ENCODE peak calls at places on chromosomes 5 and 9, in six cellular contexts. P is NB4, O is HepG2, T is suprapubic skin, U is transverse colon, K is lower leg skin. Z is an unnamed sample.

GRCh38 chr9:125822902-125823301 is 75.7 kb downstream of the PBX3 start:
- DNase-seq in O (no peak), U (no peak), P (no peak), T (no peak), K (no peak), Z (no peak)

GRCh38 chr5:14687023-14687665 is 22.6 kb downstream of the OTULIN start:
- DNase-seq in K (no peak), U (no peak), T (no peak), P (no peak), O (no peak), Z (no peak)

GRCh38 chr5:154813736-154814135 is 36.7 kb downstream of the FAXDC2 start:
- DNase-seq in U (no peak), O (no peak), P (no peak), K (no peak), T (no peak), Z (no peak)

GRCh38 chr5:32001284-32001683 is 172.8 kb downstream of the GOLPH3 start:
- DNase-seq in P (no peak), O (no peak), T (no peak), U (no peak), K (no peak), Z (no peak)

GRCh38 chr9:131402738-131403492 is 9.0 kb downstream of the PRRC2B start:
- DNase-seq in P (no peak), K (peak; percentile 96), T (peak; percentile 94), U (peak; percentile 79), O (peak; percentile 93), Z (no peak)

GRCh38 chr9:6008169-6008979 is 7.0 kb downstream of the RANBP6 start:
- DNase-seq in T (peak; percentile 97), K (peak; percentile 98), U (peak; percentile 96), O (peak; percentile 98), P (peak; percentile 100), Z (peak; percentile 99)

GRCh38 chr5:177131352-177131710 is 2.2 kb upstream of the NSD1 start:
- DNase-seq in U (no peak), K (no peak), P (no peak), T (no peak), O (no peak), Z (no peak)

GRCh38 chr5:95822038-95822407 is 503 bp downstream of the GLRX start:
- DNase-seq in K (peak; percentile 88), O (no peak), P (peak; percentile 92), T (no peak), U (peak; percentile 70), Z (no peak)

GRCh38 chr9:4549751-4550295 is 59.6 kb downstream of the SLC1A1 start:
- DNase-seq in U (no peak), O (no peak), T (no peak), K (no peak), P (no peak), Z (no peak)

GRCh38 chr5:132778129-132778528 is 1.1 kb upstream of the SEPTIN8 start:
- DNase-seq in K (peak; percentile 76), P (no peak), U (no peak), T (no peak), O (no peak), Z (no peak)

GRCh38 chr5:132776932-132777208 is 169 bp downstream of the SEPTIN8 start:
- DNase-seq in K (no peak), P (no peak), O (no peak), T (no peak), U (no peak), Z (no peak)

GRCh38 chr5:132778856-132779255 is 1.8 kb upstream of the SEPTIN8 start:
- DNase-seq in K (no peak), U (no peak), T (no peak), P (no peak), O (no peak), Z (no peak)

GRCh38 chr5:132776077-132776931 is 735 bp downstream of the SEPTIN8 start:
- DNase-seq in T (no peak), K (peak; percentile 88), P (peak; percentile 39), O (peak; percentile 19), U (peak; percentile 49), Z (peak; percentile 66)

DNA sequence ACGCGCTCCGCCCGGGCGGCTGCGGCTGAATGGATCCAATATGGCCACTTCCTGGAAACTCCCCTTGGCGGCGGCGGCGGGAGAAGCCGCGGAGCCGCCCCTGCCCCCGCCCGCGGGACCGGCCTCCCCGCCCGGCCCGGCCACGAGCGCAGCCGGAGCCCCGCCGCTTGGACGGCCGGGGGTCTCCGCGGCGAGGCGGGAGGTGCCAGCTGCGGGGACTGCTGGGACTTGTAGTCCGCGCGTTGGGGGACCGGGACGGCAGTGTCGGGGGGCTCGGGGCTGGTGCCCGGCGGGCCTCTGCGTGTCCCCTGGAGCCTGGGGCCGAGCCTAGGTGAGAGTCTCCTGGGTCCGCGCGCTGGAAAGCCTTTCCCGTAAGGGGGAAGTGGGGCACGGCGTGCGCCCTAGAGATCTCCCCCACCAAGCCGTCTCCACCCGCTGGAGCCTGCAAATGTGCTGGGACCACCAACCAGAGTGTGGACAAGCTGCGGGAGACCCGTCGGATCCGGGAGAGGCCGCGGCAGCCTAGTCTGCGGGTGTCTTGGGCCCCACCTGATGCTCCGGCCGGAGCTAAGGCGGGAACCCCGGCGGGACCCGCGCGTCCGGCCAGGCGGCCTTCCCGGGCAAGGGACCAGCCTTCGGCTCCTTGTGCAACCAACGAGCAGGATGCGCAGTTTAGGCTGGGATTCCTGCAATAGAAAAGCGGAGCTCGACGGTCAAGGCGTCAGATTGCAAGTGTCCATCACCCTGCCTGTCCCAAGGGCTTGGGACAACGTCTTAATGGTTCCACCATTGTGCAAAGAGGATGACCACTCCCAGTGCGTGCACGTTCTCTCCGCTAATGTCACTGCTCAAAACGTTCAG is at the start of gene SEPTIN8:
- DNase-seq in O (no peak), U (peak; percentile 59), K (peak; percentile 93), T (no peak), P (peak; percentile 55), Z (peak; percentile 78)
- TF ChIP-seq POLR2A in O (peak; percentile 65), U (no peak), K (no peak), T (no peak), P (peak; percentile 33), Z (peak; percentile 18)

DNA sequence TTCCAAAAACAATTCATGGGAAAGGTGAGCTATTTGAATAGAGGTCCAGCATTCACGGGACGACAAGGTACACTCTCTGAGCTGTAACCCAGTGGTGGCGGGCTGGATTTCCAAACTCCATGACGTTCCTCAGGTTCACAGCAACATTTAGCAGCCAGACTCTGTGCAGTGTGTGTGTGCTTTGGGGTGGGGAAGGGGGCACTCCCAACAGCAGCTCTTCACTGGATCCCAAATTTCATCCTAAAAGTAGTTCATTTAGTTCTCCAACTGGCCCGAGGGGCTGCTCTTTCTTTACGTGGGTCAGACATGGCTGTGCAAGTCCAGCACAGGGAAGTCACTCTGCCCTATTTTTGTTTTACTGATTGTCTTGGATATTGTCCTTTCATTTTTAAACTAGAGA is 98.0 kb upstream of the IRX2 start:
- DNase-seq in T (no peak), P (no peak), O (no peak), K (peak; percentile 56), U (no peak), Z (no peak)
- TF ChIP-seq POLR2A in T (no peak), P (no peak), O (no peak), K (no peak), U (no peak), Z (no peak)

GRCh38 chr5:151772029-151772867 is 494 bp downstream of the G3BP1 start:
- DNase-seq in P (peak; percentile 63), U (peak; percentile 56), T (peak; percentile 82), K (peak; percentile 89), O (peak; percentile 23), Z (peak; percentile 87)
- TF ChIP-seq POLR2A in P (no peak), U (no peak), T (no peak), K (no peak), O (no peak), Z (no peak)

GRCh38 chr5:73140801-73141200 is 20.4 kb downstream of the TMEM171 start:
- DNase-seq in O (no peak), P (no peak), U (no peak), T (no peak), K (no peak), Z (no peak)

GRCh38 chr5:73139485-73139884 is 19.1 kb downstream of the TMEM171 start:
- DNase-seq in O (no peak), K (no peak), T (no peak), P (no peak), U (no peak), Z (no peak)

GRCh38 chr5:73143716-73144115 is 23.3 kb downstream of the TMEM171 start:
- DNase-seq in K (peak; percentile 72), U (no peak), P (no peak), T (no peak), O (no peak), Z (no peak)

GRCh38 chr5:73137575-73138530 is 17.5 kb downstream of the TMEM171 start:
- DNase-seq in K (peak; percentile 60), P (no peak), O (no peak), U (no peak), T (no peak), Z (no peak)

GRCh38 chr5:73142035-73142434 is 21.7 kb downstream of the TMEM171 start:
- DNase-seq in U (no peak), O (no peak), P (no peak), T (no peak), K (peak; percentile 5), Z (no peak)
- TF ChIP-seq POLR2A in U (no peak), O (no peak), P (no peak), T (no peak), K (no peak), Z (no peak)

GRCh38 chr5:78907255-78907886 is 77.7 kb downstream of the ARSB start:
- DNase-seq in T (no peak), U (no peak), K (no peak), P (peak; percentile 95), O (no peak), Z (no peak)
- TF ChIP-seq POLR2A in T (no peak), U (no peak), K (no peak), P (peak; percentile 17), O (no peak), Z (no peak)

GRCh38 chr5:83306572-83307241 is 164.8 kb upstream of the VCAN start:
- DNase-seq in K (peak; percentile 80), T (no peak), P (peak; percentile 94), U (peak; percentile 11), O (no peak), Z (no peak)
- TF ChIP-seq POLR2A in K (no peak), T (no peak), P (no peak), U (no peak), O (no peak), Z (no peak)

GRCh38 chr9:127423934-127424668 is at the start of gene ZNF79:
- DNase-seq in O (peak; percentile 87), T (peak; percentile 97), U (peak; percentile 95), K (peak; percentile 99), P (peak; percentile 92), Z (peak; percentile 96)
- TF ChIP-seq POLR2A in O (peak; percentile 62), T (peak; percentile 43), U (peak; percentile 75), K (no peak), P (peak; percentile 46), Z (peak; percentile 78)

GRCh38 chr9:111037744-111038335 is 430 bp downstream of the LPAR1 start:
- DNase-seq in P (no peak), O (peak; percentile 6), T (peak; percentile 81), U (peak; percentile 42), K (peak; percentile 87), Z (no peak)
- TF ChIP-seq POLR2A in P (no peak), O (no peak), T (no peak), U (no peak), K (no peak), Z (no peak)

GRCh38 chr9:124659099-124659659 is 111.9 kb downstream of the NR6A1 start:
- DNase-seq in T (peak; percentile 85), U (peak; percentile 66), P (peak; percentile 95), O (peak; percentile 93), K (peak; percentile 92), Z (peak; percentile 88)
- TF ChIP-seq POLR2A in T (no peak), U (no peak), P (peak; percentile 71), O (peak; percentile 46), K (no peak), Z (peak; percentile 58)

GRCh38 chr9:128786681-128787582 is at the start of gene TBC1D13:
- DNase-seq in O (peak; percentile 75), K (peak; percentile 98), T (peak; percentile 96), P (peak; percentile 94), U (peak; percentile 91), Z (peak; percentile 95)
- TF ChIP-seq POLR2A in O (peak; percentile 74), K (no peak), T (no peak), P (peak; percentile 38), U (peak; percentile 60), Z (peak; percentile 61)

Z was measured in erythroblast.